ENCODE peak calls at places on chromosomes 13 and 19, in eight cellular contexts. L, B, H, O, J, Y, T and F are unnamed samples.

GRCh38 chr19:2416321-2417097 is 10.9 kb downstream of the TIMM13 start:
- DNase-seq in L (no peak), B (no peak), H (no peak), O (no peak), J (no peak), Y (no peak), T (no peak), F (no peak)

GRCh38 chr13:35496761-35497386 is 20.4 kb upstream of the MAB21L1 start:
- DNase-seq in L (no peak), B (no peak), H (no peak), O (no peak), J (no peak), Y (no peak), T (no peak), F (no peak)

GRCh38 chr19:38711726-38712153 is 32.5 kb downstream of the CAPN12 start:
- DNase-seq in L (no peak), B (peak), H (no peak), O (peak), J (no peak), Y (no peak), T (no peak), F (peak)

GRCh38 chr13:25632166-25632888 is 260.6 kb downstream of the ATP8A2 start:
- DNase-seq in L (no peak), B (no peak), H (no peak), O (no peak), J (no peak), Y (peak), T (no peak), F (no peak)

GRCh38 chr19:7920520-7921301 is 573 bp downstream of the SNAPC2 start:
- DNase-seq in L (peak), B (peak), H (peak), O (peak), J (peak), Y (peak), T (peak), F (peak)

GRCh38 chr19:768424-768823 is 17.5 kb downstream of the MISP start:
- DNase-seq in L (no peak), B (no peak), H (no peak), O (no peak), J (no peak), Y (no peak), T (no peak), F (peak)

GRCh38 chr13:107020393-107020792 is 452.5 kb upstream of the ARGLU1 start:
- DNase-seq in L (no peak), B (no peak), H (no peak), O (no peak), J (no peak), Y (no peak), T (no peak), F (no peak)

GRCh38 chr19:1767464-1767933 is 14.2 kb downstream of the ONECUT3 start:
- DNase-seq in L (peak), B (peak), H (no peak), O (no peak), J (peak), Y (peak), T (peak), F (no peak)

GRCh38 chr13:24161010-24161775 is 673 bp downstream of the SPATA13 start:
- DNase-seq in L (peak), B (peak), H (peak), O (peak), J (peak), Y (peak), T (peak), F (no peak)

GRCh38 chr13:50866817-50867640 is 23.5 kb upstream of the DLEU7 start:
- DNase-seq in L (no peak), B (no peak), H (no peak), O (no peak), J (no peak), Y (peak), T (no peak), F (no peak)

GRCh38 chr13:20016649-20017364 is 58.3 kb downstream of the ZMYM2 start:
- DNase-seq in L (no peak), B (no peak), H (no peak), O (no peak), J (no peak), Y (no peak), T (no peak), F (no peak)

GRCh38 chr13:42575938-42576337 is 2.0 kb downstream of the TNFSF11 start:
- DNase-seq in L (no peak), B (no peak), H (no peak), O (no peak), J (no peak), Y (no peak), T (no peak), F (no peak)

GRCh38 chr13:48302920-48303330 is 626 bp upstream of the RB1 start:
- DNase-seq in L (no peak), B (no peak), H (no peak), O (no peak), J (no peak), Y (no peak), T (no peak), F (peak)

GRCh38 chr19:43501661-43502418 is 2.7 kb downstream of the PHLDB3 start:
- DNase-seq in L (no peak), B (no peak), H (no peak), O (no peak), J (no peak), Y (no peak), T (no peak), F (no peak)